ENCODE peak calls at places on chromosome 9, in four cellular contexts. T, L, V and X are unnamed samples.

GRCh38 chr9:21155501-21155900 is 11.0 kb downstream of the IFNA21 start:
- DNase-seq in L (peak; percentile 16), V (no peak), T (no peak), X (no peak)

GRCh38 chr9:36834736-36835135 is 199.3 kb downstream of the PAX5 start:
- DNase-seq in T (no peak), V (no peak), L (no peak), X (no peak)

GRCh38 chr9:134666801-134667200 is 25.2 kb downstream of the COL5A1 start:
- DNase-seq in T (no peak), L (peak; percentile 24), V (no peak), X (no peak)

GRCh38 chr9:128713941-128714573 is 9.9 kb downstream of the ZDHHC12 start:
- DNase-seq in L (no peak), V (no peak), T (peak; percentile 7), X (no peak)

GRCh38 chr9:33165263-33166151 is 1.6 kb downstream of the B4GALT1 start:
- DNase-seq in T (no peak), L (peak; percentile 58), V (no peak), X (no peak)

GRCh38 chr9:27407491-27407890 is 110.5 kb upstream of the EQTN start:
- DNase-seq in L (no peak), V (no peak), T (no peak), X (no peak)

GRCh38 chr9:120730661-120731514 is 16.6 kb upstream of the MEGF9 start:
- DNase-seq in V (no peak), T (peak; percentile 24), L (peak; percentile 93), X (no peak)

GRCh38 chr9:88932766-88933165 is 58.5 kb upstream of the S1PR3 start:
- DNase-seq in V (no peak), T (no peak), L (no peak), X (no peak)

GRCh38 chr9:32581512-32582143 is 8.7 kb upstream of the NDUFB6 start:
- DNase-seq in V (no peak), T (no peak), L (peak; percentile 78), X (no peak)

GRCh38 chr9:98158071-98158791 is 34.2 kb downstream of the CORO2A start:
- DNase-seq in T (no peak), L (no peak), V (peak; percentile 86), X (no peak)

GRCh38 chr9:71504636-71505035 is 263.7 kb downstream of the CEMIP2 start:
- DNase-seq in L (no peak), V (no peak), T (no peak), X (no peak)

GRCh38 chr9:27398982-27399653 is 102.2 kb upstream of the EQTN start:
- DNase-seq in V (no peak), L (no peak), T (no peak), X (no peak)

GRCh38 chr9:911003-911402 is 65.5 kb upstream of the DMRT3 start:
- DNase-seq in L (no peak), T (no peak), V (no peak), X (no peak)
- TF ChIP-seq CTCF in L (no peak), T (no peak), V (no peak), X (no peak)

GRCh38 chr9:137811283-137811870 is 66.2 kb upstream of the CACNA1B start:
- DNase-seq in V (no peak), L (no peak), T (no peak), X (no peak)

GRCh38 chr9:137813651-137814415 is 63.7 kb upstream of the CACNA1B start:
- DNase-seq in T (no peak), L (no peak), V (peak; percentile 43), X (no peak)

GRCh38 chr9:137813167-137813566 is 64.4 kb upstream of the CACNA1B start:
- DNase-seq in L (no peak), T (no peak), V (no peak), X (no peak)

GRCh38 chr9:137814436-137814835 is 63.1 kb upstream of the CACNA1B start:
- DNase-seq in V (peak; percentile 31), L (no peak), T (no peak), X (no peak)

DNA sequence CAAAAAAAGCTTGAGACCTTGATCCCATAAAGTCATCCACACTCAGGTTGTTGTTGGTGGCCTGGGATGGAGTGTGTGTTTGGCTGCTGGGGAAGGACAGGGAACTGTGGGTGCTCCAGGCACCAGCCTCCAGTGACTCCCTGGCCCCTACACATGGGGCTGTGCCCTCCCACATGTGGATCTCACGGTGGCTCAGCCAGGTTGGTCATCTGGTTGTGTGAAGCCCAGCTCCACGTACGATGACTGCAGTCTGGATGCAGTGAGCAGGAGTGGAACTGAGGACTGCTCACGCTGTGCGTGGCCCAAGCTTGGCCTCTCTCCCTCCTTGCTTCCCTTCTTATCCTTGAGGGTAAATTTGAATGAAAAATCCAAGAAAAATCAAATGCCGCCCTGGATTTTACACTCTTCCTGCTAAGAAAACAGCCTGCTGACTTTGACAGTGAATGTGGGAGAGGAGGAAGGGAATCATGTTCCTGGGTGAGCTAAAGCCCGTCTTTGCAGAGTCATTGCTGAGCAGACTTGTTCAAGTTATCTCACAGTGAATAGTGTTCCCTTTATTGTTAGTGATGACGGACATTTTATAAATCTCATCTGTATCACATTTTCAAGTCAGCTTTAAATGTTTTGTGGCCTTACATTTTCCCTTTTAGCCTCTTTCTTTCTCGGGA is 65.1 kb upstream of the CACNA1B start:
- DNase-seq in T (no peak), V (no peak), L (no peak), X (no peak)
- TF ChIP-seq CTCF in T (no peak), V (no peak), L (no peak), X (no peak)

DNA sequence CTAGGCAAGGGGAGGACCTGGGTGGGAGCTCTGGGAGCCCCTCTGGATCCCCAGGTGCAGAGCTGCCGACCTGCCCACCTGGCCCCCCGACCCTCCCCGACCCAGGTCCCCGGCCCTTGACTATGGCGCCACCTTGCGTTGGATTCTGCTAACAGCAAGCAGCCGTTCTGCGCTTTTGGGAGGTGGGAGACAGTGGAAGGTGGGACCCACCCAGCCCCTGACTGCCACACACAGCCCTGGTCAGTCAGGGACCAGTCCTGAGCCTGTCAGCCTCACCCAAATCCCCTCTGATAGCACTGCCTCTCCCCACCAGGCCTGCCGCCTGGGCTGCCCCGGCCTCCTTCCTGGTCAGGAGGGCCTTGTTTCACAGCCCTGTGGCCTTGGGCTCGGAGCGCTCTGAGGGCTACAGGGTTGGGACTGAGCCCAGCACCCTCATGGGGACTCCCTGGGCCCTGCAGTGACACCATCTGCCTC is 77.9 kb downstream of the HMCN2 start:
- DNase-seq in L (no peak), V (no peak), T (no peak), X (no peak)
- TF ChIP-seq CTCF in L (peak; percentile 85), V (peak; percentile 55), T (peak; percentile 51), X (no peak)

GRCh38 chr9:2620876-2621677 is 510 bp upstream of the VLDLR start:
- DNase-seq in L (peak; percentile 76), T (peak; percentile 83), V (peak; percentile 73), X (peak; percentile 17)
- TF ChIP-seq CTCF in L (peak; percentile 17), T (peak; percentile 19), V (no peak), X (no peak)

GRCh38 chr9:12155731-12156130 is 537.5 kb upstream of the TYRP1 start:
- DNase-seq in L (no peak), T (no peak), V (no peak), X (no peak)
- TF ChIP-seq CTCF in L (no peak), T (no peak), V (no peak), X (no peak)

DNA sequence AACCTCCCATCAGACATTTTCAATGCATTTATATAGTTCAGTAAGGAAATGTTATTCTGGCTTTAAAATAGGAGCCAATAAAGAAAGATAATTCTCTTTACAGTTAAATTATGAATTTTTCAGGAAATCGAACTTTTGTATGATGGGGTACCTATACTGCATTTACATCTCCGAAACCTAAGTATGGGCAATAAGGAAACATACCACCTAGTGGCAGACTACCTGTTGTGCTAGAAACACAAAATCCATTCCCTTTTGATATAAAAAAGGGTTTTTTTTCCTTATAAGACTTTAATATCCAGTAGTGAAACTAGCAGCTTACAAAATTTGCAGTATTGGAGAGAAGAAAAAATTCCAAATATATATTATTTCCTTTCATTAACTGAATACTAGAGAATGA is 21.3 kb upstream of the VLDLR start:
- DNase-seq in L (no peak), T (no peak), V (no peak), X (no peak)
- TF ChIP-seq CTCF in L (no peak), T (no peak), V (no peak), X (no peak)